ENCODE peak calls at places on chromosomes 6 and 20, in four cellular contexts. V is HepG2, D is H1, Y is K562. P is an unnamed sample.
A peak's percentile ranks its signal among the peaks of the same experiment; 100 is the strongest.

GRCh38 chr20:3477861-3478544 is 7.2 kb downstream of the ATRN start:
- DNase-seq in Y (no peak), V (peak; percentile 55), D (no peak), P (no peak)

GRCh38 chr6:686528-686927 is 6.4 kb downstream of the EXOC2 start:
- DNase-seq in V (peak; percentile 42), D (no peak), Y (no peak), P (no peak)

GRCh38 chr20:34546751-34547181 is 11.8 kb upstream of the MAP1LC3A start:
- DNase-seq in Y (no peak), V (no peak), D (no peak), P (no peak)

GRCh38 chr20:17969276-17969883 is 562 bp downstream of the MGME1 start:
- DNase-seq in D (no peak), Y (peak; percentile 26), V (peak; percentile 67), P (peak; percentile 70)

GRCh38 chr20:3889489-3890409 is 562 bp downstream of the PANK2 start:
- DNase-seq in V (peak; percentile 33), D (peak; percentile 53), Y (peak; percentile 65), P (peak; percentile 37)

GRCh38 chr20:30486103-30486478 is 771.4 kb upstream of the DEFB115 start:
- DNase-seq in D (peak; percentile 26), V (no peak), Y (no peak), P (no peak)

GRCh38 chr6:42260972-42261371 is 43.3 kb upstream of the MRPS10 start:
- DNase-seq in V (no peak), D (peak; percentile 86), Y (peak; percentile 80), P (peak; percentile 52)

GRCh38 chr6:1849686-1850580 is 240.2 kb downstream of the FOXC1 start:
- DNase-seq in D (no peak), Y (no peak), V (no peak), P (no peak)

GRCh38 chr6:150251566-150252186 is 108.8 kb downstream of the PPP1R14C start:
- DNase-seq in Y (no peak), D (no peak), V (no peak), P (no peak)

GRCh38 chr6:45592991-45593390 is 215.3 kb upstream of the SUPT3H start:
- DNase-seq in D (no peak), V (no peak), Y (no peak), P (no peak)

GRCh38 chr6:72758901-72759300 is 137.0 kb downstream of the KCNQ5 start:
- DNase-seq in V (no peak), D (no peak), Y (no peak), P (no peak)

GRCh38 chr6:77926198-77926752 is 273.4 kb downstream of the MEI4 start:
- DNase-seq in D (no peak), Y (no peak), V (peak; percentile 54), P (no peak)

GRCh38 chr6:3729603-3730344 is 21.7 kb downstream of the PXDC1 start:
- DNase-seq in Y (no peak), V (no peak), D (no peak), P (no peak)

GRCh38 chr20:9930142-9930541 is 91.3 kb upstream of the PAK5 start:
- DNase-seq in V (no peak), Y (no peak), D (no peak), P (no peak)

GRCh38 chr6:170434114-170434820 is 118.8 kb downstream of the PSMB1 start:
- DNase-seq in D (peak; percentile 49), Y (no peak), V (peak; percentile 23), P (no peak)

GRCh38 chr6:170437719-170438401 is 115.2 kb downstream of the PSMB1 start:
- DNase-seq in V (no peak), D (no peak), Y (no peak), P (no peak)

GRCh38 chr6:170434821-170435155 is 118.3 kb downstream of the PSMB1 start:
- DNase-seq in V (no peak), Y (no peak), D (no peak), P (no peak)

GRCh38 chr6:170435766-170436165 is 117.3 kb downstream of the PSMB1 start:
- DNase-seq in D (no peak), Y (no peak), V (no peak), P (no peak)

GRCh38 chr6:170436209-170436809 is 116.8 kb downstream of the PSMB1 start:
- DNase-seq in Y (no peak), V (no peak), D (no peak), P (no peak)
- TF ChIP-seq RNF2 in Y (no peak), V (no peak), D (no peak), P (no peak)

GRCh38 chr20:37849169-37849568 is 53.8 kb upstream of the VSTM2L start:
- DNase-seq in Y (peak; percentile 16), V (no peak), D (no peak), P (no peak)
- H3K4me1 ChIP-seq in Y (peaks cover 27% of the 10 kb centered on the region), V (peaks cover 5% of the 10 kb centered on the region), D (peaks cover 2% of the 10 kb centered on the region), P (no peaks in the 10 kb centered on the region)

GRCh38 chr6:98579089-98579488 is 255.3 kb upstream of the POU3F2 start:
- DNase-seq in Y (no peak), D (no peak), V (no peak), P (no peak)
- TF ChIP-seq RNF2 in Y (no peak), D (no peak), V (no peak), P (no peak)

GRCh38 chr6:15313367-15313766 is 67.5 kb downstream of the JARID2 start:
- DNase-seq in Y (no peak), D (peak; percentile 41), V (no peak), P (no peak)
- H3K4me1 ChIP-seq in Y (peaks cover 9% of the 10 kb centered on the region), D (peaks cover 12% of the 10 kb centered on the region), V (peaks cover 56% of the 10 kb centered on the region), P (peaks cover 3% of the 10 kb centered on the region)

GRCh38 chr6:152750694-152751093 is at the start of gene VIP:
- DNase-seq in V (peak; percentile 35), Y (peak; percentile 14), D (peak; percentile 54), P (no peak)
- TF ChIP-seq RNF2 in V (no peak), Y (no peak), D (no peak), P (no peak)

DNA sequence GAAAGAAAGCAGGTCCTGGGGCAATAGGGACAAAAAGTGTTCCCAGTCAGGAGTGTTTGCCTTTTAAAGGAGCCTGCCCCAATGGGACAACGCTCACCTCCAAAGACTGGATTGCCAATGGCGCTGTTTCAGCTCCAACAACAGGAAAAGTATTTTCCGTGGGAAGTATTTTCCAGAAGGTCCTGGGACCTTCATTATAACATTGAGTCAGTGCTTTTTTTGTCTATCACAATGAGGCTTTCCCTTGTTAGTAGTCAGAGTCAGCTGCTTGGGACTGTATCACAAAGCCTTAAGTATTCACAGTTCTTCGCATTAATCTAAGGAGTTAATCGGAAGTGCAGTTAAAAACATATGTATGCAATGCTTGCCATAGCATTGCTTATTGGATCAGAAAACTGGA is 17.3 kb downstream of the TRAF3IP2 start:
- DNase-seq in V (no peak), D (no peak), Y (no peak), P (no peak)
- H3K4me1 ChIP-seq in V (peaks cover 37% of the 10 kb centered on the region), D (no peaks in the 10 kb centered on the region), Y (peaks cover 7% of the 10 kb centered on the region), P (peaks cover 71% of the 10 kb centered on the region)

GRCh38 chr6:160668589-160668988 is 4.5 kb upstream of the LPA start:
- DNase-seq in D (no peak), Y (no peak), V (no peak), P (no peak)

GRCh38 chr6:160662842-160663241 is 1.2 kb downstream of the LPA start:
- DNase-seq in D (no peak), V (no peak), Y (no peak), P (no peak)

GRCh38 chr6:160667854-160668481 is 3.9 kb upstream of the LPA start:
- DNase-seq in Y (peak; percentile 69), V (peak; percentile 50), D (peak; percentile 75), P (peak; percentile 8)
- TF ChIP-seq RNF2 in Y (no peak), V (no peak), D (no peak), P (no peak)

P was measured in A549.